ENCODE peak calls at places on chromosome 13, in ten cellular contexts. K, F, O, T, H, C, A, R, B and U are unnamed samples.

GRCh38 chr13:95226476-95226875 is 74.8 kb downstream of the ABCC4 start:
- ATAC-seq in B (peak; percentile 10), C (peak; percentile 54), T (no peak), F (no peak), A (no peak), H (no peak), K (no peak), O (no peak), R (no peak), U (no peak)

GRCh38 chr13:93293716-93294115 is 67.1 kb downstream of the GPC6 start:
- ATAC-seq in A (no peak), K (no peak), F (no peak), H (no peak), C (no peak), O (no peak), R (no peak), B (no peak), T (no peak), U (no peak)

GRCh38 chr13:73580868-73581267 is 522.1 kb downstream of the KLF5 start:
- ATAC-seq in A (no peak), K (no peak), O (no peak), B (no peak), T (peak; percentile 29), C (no peak), R (no peak), H (no peak), F (no peak), U (no peak)

GRCh38 chr13:67084066-67084465 is 146.1 kb downstream of the PCDH9 start:
- ATAC-seq in H (no peak), C (no peak), R (no peak), B (no peak), K (no peak), O (peak; percentile 40), A (peak; percentile 65), F (no peak), T (no peak), U (no peak)

GRCh38 chr13:44409595-44409994 is 36.0 kb downstream of the SERP2 start:
- ATAC-seq in A (no peak), R (no peak), H (no peak), K (no peak), B (no peak), C (no peak), F (no peak), O (no peak), T (no peak), U (no peak)

GRCh38 chr13:79799049-79799448 is 318.1 kb downstream of the NDFIP2 start:
- ATAC-seq in K (no peak), T (no peak), A (no peak), F (no peak), H (no peak), R (peak; percentile 29), O (no peak), B (no peak), C (no peak), U (no peak)

GRCh38 chr13:20969182-20969581 is 66.6 kb upstream of the XPO4 start:
- ATAC-seq in O (no peak), A (no peak), K (no peak), T (no peak), F (peak; percentile 68), B (peak; percentile 78), R (peak; percentile 52), H (peak; percentile 81), C (no peak), U (no peak)

GRCh38 chr13:99434258-99434788 is 66.9 kb upstream of the TM9SF2 start:
- ATAC-seq in K (no peak), C (peak; percentile 78), H (peak; percentile 22), R (no peak), A (peak; percentile 4), T (no peak), O (no peak), F (no peak), B (peak; percentile 0), U (no peak)

GRCh38 chr13:58587183-58587582 is 955.6 kb downstream of the PCDH17 start:
- ATAC-seq in H (no peak), O (no peak), A (peak; percentile 24), R (no peak), T (peak; percentile 56), B (peak; percentile 98), K (no peak), C (no peak), F (no peak), U (no peak)

GRCh38 chr13:107576430-107576829 is 638.9 kb downstream of the LIG4 start:
- ATAC-seq in C (no peak), A (no peak), T (no peak), R (no peak), K (no peak), O (no peak), H (no peak), F (no peak), B (no peak), U (no peak)

GRCh38 chr13:46728777-46729176 is 68.2 kb downstream of the ESD start:
- ATAC-seq in B (peak; percentile 74), H (peak; percentile 60), F (no peak), C (peak; percentile 46), A (no peak), R (no peak), O (no peak), K (no peak), T (no peak), U (no peak)

GRCh38 chr13:35470671-35471465 is 5.6 kb downstream of the MAB21L1 start:
- ATAC-seq in O (peak; percentile 67), F (no peak), A (peak; percentile 44), B (no peak), R (peak; percentile 28), T (peak; percentile 89), C (no peak), H (no peak), K (peak; percentile 27), U (peak; percentile 81)

GRCh38 chr13:39039033-39039432 is 777 bp downstream of the NHLRC3 start:
- ATAC-seq in F (no peak), T (no peak), C (no peak), R (no peak), O (no peak), K (no peak), A (no peak), B (no peak), H (no peak), U (no peak)

GRCh38 chr13:39037880-39038568 is at the start of the genes NHLRC3 and PROSER1:
- ATAC-seq in C (peak; percentile 92), T (peak; percentile 97), F (peak; percentile 91), R (peak; percentile 92), O (peak; percentile 99), A (peak; percentile 94), K (peak; percentile 95), H (peak; percentile 86), B (peak; percentile 85), U (peak; percentile 97)

GRCh38 chr13:39036212-39036611 is 1.7 kb downstream of the PROSER1 start:
- ATAC-seq in K (no peak), A (no peak), O (no peak), T (no peak), C (no peak), B (no peak), H (no peak), R (no peak), F (no peak), U (no peak)

GRCh38 chr13:39038569-39038898 is 278 bp downstream of the NHLRC3 start:
- ATAC-seq in A (peak; percentile 54), O (no peak), F (peak; percentile 63), C (peak; percentile 61), H (peak; percentile 39), T (peak; percentile 44), B (peak; percentile 49), K (peak; percentile 4), R (peak; percentile 5), U (peak; percentile 2)

DNA sequence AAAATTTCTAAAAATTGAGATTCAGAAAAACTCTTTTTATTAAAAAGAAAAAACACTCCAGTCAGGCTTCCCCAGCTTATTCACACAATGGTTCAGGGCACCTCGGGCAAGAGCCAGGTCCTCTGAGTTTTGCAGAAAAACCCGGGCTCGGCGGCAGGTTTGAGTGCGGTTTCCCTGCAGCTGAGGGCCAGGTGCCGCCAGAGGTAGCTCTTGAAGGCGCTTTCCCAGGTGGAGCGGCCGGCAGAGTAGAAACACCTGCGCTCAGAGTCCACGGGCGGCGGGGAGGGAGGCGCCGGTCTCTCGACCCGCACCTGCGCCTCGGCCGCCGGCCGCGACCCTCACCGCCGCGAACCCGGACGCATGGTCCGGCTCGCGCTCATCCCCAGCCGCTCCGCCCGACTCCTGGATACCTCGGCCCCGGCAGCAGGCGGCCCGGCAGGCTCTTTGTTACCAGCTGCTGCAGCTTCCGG is 444 bp downstream of the PROSER1 start:
- ATAC-seq in H (peak; percentile 60), B (peak; percentile 28), C (peak; percentile 88), F (peak; percentile 89), T (no peak), K (peak; percentile 57), O (no peak), A (peak; percentile 76), R (no peak), U (no peak)
- TF ChIP-seq POLR2A in H (no peak), B (no peak), C (no peak), F (no peak), T (no peak), K (no peak), O (no peak), A (no peak), R (no peak), U (no peak)

GRCh38 chr13:29594710-29595379 is 643 bp downstream of the SLC7A1 start:
- ATAC-seq in H (peak; percentile 40), R (peak; percentile 49), O (no peak), K (peak; percentile 54), A (peak; percentile 56), F (peak; percentile 66), C (peak; percentile 60), B (peak; percentile 66), T (peak; percentile 83), U (peak; percentile 61)
- TF ChIP-seq POLR2A in H (peak; percentile 39), R (peak; percentile 77), O (no peak), K (peak; percentile 53), A (peak; percentile 11), F (peak; percentile 17), C (peak; percentile 15), B (peak; percentile 88), T (no peak), U (peak; percentile 41)

GRCh38 chr13:29852464-29853054 is 2.1 kb upstream of the UBL3 start:
- ATAC-seq in O (no peak), T (no peak), A (no peak), H (no peak), R (no peak), C (no peak), B (no peak), K (no peak), F (no peak), U (no peak)
- TF ChIP-seq POLR2A in O (no peak), T (no peak), A (no peak), H (no peak), R (no peak), C (no peak), B (no peak), K (no peak), F (no peak), U (no peak)

DNA sequence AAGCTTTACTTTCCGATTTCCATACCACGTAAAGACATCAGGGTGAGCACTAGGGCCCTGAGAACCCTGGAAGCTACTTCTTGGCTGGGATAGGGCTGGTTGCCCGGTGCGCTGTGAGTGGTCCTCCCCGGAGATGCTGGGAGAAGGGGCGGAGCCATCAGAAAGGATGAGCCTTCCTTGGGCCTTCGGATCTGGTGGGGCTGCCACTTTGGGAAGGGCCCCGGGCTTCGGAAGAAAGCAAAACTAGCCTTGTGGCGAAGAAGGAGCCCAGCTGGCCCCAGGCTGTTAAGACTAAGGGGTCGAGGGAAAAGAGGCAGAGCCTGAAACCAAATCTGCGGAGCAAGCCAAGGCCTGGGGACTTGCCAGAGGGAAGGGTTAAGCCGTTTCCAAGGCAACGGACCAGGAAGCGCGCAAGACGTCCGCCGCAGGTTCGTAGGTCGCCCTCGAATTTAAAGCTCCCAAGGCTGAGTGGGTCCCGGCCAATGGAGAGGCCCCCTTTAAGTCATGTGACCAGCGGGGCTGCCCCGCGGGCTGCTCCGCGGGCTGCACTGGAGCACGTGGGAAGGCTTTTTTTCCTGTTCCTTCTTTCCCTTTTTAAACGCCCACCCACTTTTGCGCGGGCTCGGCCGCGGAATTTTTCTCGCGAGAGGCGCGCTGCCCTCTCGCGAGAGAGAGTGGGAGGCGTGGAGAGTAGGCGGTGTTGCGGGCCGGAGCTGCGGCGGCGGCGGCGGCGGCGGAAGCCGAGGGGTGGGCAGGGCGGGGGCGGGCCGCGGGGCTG is 426 bp upstream of the AKAP11 start:
- ATAC-seq in O (peak; percentile 98), B (peak; percentile 83), C (peak; percentile 90), R (peak; percentile 91), A (peak; percentile 96), F (peak; percentile 95), K (peak; percentile 92), T (peak; percentile 97), H (peak; percentile 90), U (peak; percentile 97)
- TF ChIP-seq POLR2A in O (no peak), B (no peak), C (no peak), R (no peak), A (no peak), F (peak; percentile 2), K (no peak), T (no peak), H (peak; percentile 8), U (no peak)